ENCODE peak calls at places on chromosome 1, in ten cellular contexts. N is left lung, W is lower lobe of right lung, M is fibroblast of lung, Z is prostate gland, D is kidney, H is uterus, O is cardiac fibroblast, X is mammary epithelial cell, R is colonic mucosa. C is an unnamed sample.

GRCh38 chr1:179002552-179003345 is 22.9 kb upstream of the FAM20B start:
- DNase-seq in N (peak; percentile 82), W (peak; percentile 65), M (peak; percentile 47), Z (peak; percentile 51), D (peak; percentile 86), H (peak; percentile 83), O (peak; percentile 64), X (peak; percentile 27), R (peak; percentile 87), C (peak; percentile 65)

GRCh38 chr1:153426809-153427208 is 10.5 kb downstream of the S100A7A start:
- DNase-seq in N (no peak), W (no peak), M (no peak), Z (no peak), D (no peak), H (no peak), O (no peak), X (no peak), R (no peak), C (no peak)

GRCh38 chr1:161084205-161084988 is 5.0 kb downstream of the NECTIN4 start:
- DNase-seq in N (no peak), W (no peak), M (peak; percentile 59), Z (peak; percentile 61), D (no peak), H (no peak), O (peak; percentile 34), X (no peak), R (no peak), C (peak; percentile 49)

GRCh38 chr1:63829349-63830327 is 55.8 kb downstream of the ROR1 start:
- DNase-seq in N (no peak), W (no peak), M (no peak), Z (peak; percentile 10), D (no peak), H (no peak), O (peak; percentile 66), X (no peak), R (peak; percentile 52), C (peak; percentile 53)

GRCh38 chr1:74343191-74343590 is 108.0 kb downstream of the TNNI3K start:
- DNase-seq in N (peak; percentile 28), W (no peak), M (no peak), Z (no peak), D (peak; percentile 34), H (peak; percentile 17), O (no peak), X (no peak), R (no peak), C (peak; percentile 3)

GRCh38 chr1:184409011-184409410 is 22.2 kb downstream of the C1orf21 start:
- DNase-seq in N (no peak), W (no peak), M (peak; percentile 44), Z (no peak), D (no peak), H (no peak), O (peak; percentile 47), X (no peak), R (no peak), C (no peak)

GRCh38 chr1:84370831-84371394 is 27.4 kb upstream of the DNASE2B start:
- DNase-seq in N (no peak), W (no peak), M (peak; percentile 86), Z (no peak), D (no peak), H (no peak), O (peak; percentile 86), X (peak; percentile 20), R (no peak), C (peak; percentile 86)

GRCh38 chr1:205576805-205577761 is 54.7 kb downstream of the ELK4 start:
- DNase-seq in N (no peak), W (no peak), M (no peak), Z (no peak), D (no peak), H (no peak), O (no peak), X (no peak), R (peak; percentile 29), C (no peak)

GRCh38 chr1:117592155-117592554 is 13.7 kb upstream of the TENT5C start:
- DNase-seq in N (no peak), W (no peak), M (no peak), Z (peak; percentile 82), D (no peak), H (no peak), O (no peak), X (no peak), R (peak; percentile 77), C (no peak)

GRCh38 chr1:75423616-75424015 is 187.3 kb downstream of the SLC44A5 start:
- DNase-seq in N (no peak), W (no peak), M (no peak), Z (no peak), D (no peak), H (no peak), O (no peak), X (no peak), R (no peak), C (no peak)
- TF ChIP-seq CTCF in N (no peak), W (no peak), M (no peak), Z (no peak), D (no peak), H (no peak), O (no peak), X (no peak), R (no peak), C (no peak)

DNA sequence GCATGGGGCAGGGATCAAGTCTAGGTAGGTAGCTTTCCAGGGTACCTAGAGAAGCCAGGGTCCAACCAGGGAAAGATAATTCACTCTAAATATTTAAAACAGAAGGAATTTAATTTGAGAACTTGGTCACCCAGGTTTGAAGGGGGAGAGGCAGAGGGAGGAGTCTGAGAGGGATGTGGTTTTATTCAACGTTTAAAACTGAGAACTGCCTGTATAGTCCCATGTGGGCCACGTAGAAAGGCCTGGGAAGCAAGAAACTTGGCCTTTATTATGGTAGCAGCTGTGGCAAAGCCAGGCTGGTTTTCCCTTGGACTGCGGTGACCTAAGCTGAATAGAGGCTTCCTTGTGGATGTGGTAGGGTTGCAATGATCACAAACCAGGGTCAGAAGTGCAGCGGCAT is 42.0 kb upstream of the DUSP10 start:
- DNase-seq in N (no peak), W (no peak), M (no peak), Z (no peak), D (no peak), H (no peak), O (no peak), X (no peak), R (no peak), C (no peak)
- H3K4me3 ChIP-seq in N (no peak overlapping the region), W (no peak overlapping the region), M (no peak overlapping the region), Z (no peak overlapping the region), D (no peak overlapping the region), H (no peak overlapping the region), O (no peak overlapping the region), X (no peak overlapping the region), R (no peak overlapping the region), C (no peak overlapping the region)

GRCh38 chr1:42923367-42924248 is 35.1 kb downstream of the SLC2A1 start:
- DNase-seq in N (no peak), W (no peak), M (no peak), Z (no peak), D (no peak), H (no peak), O (no peak), X (no peak), R (peak; percentile 23), C (no peak)

GRCh38 chr1:42925132-42925769 is 33.4 kb downstream of the SLC2A1 start:
- DNase-seq in N (no peak), W (no peak), M (no peak), Z (no peak), D (no peak), H (no peak), O (no peak), X (no peak), R (no peak), C (no peak)

GRCh38 chr1:42926235-42926869 is 32.3 kb downstream of the SLC2A1 start:
- DNase-seq in N (no peak), W (no peak), M (no peak), Z (no peak), D (no peak), H (no peak), O (no peak), X (no peak), R (no peak), C (no peak)

GRCh38 chr1:42922687-42923366 is 35.8 kb downstream of the SLC2A1 start:
- DNase-seq in N (no peak), W (no peak), M (peak; percentile 71), Z (peak; percentile 54), D (no peak), H (no peak), O (peak; percentile 73), X (peak; percentile 72), R (peak; percentile 69), C (peak; percentile 56)

GRCh38 chr1:42924249-42925131 is 34.2 kb downstream of the SLC2A1 start:
- DNase-seq in N (peak; percentile 96), W (peak; percentile 94), M (peak; percentile 81), Z (peak; percentile 92), D (peak; percentile 98), H (peak; percentile 93), O (peak; percentile 90), X (peak; percentile 77), R (peak; percentile 97), C (peak; percentile 85)
- TF ChIP-seq CTCF in N (no peak), W (peak; percentile 25), M (no peak), Z (no peak), D (no peak), H (peak; percentile 34), O (no peak), X (peak; percentile 30), R (no peak), C (peak; percentile 17)

GRCh38 chr1:16172964-16173446 is 17.1 kb upstream of the EPHA2 start:
- DNase-seq in N (no peak), W (no peak), M (peak; percentile 86), Z (no peak), D (peak; percentile 69), H (no peak), O (peak; percentile 79), X (no peak), R (peak; percentile 73), C (peak; percentile 87)

GRCh38 chr1:16173447-16174260 is 17.8 kb upstream of the EPHA2 start:
- DNase-seq in N (peak; percentile 92), W (peak; percentile 86), M (peak; percentile 88), Z (peak; percentile 72), D (peak; percentile 95), H (no peak), O (peak; percentile 83), X (peak; percentile 97), R (peak; percentile 88), C (peak; percentile 81)

GRCh38 chr1:16174886-16175598 is 19.2 kb upstream of the EPHA2 start:
- DNase-seq in N (no peak), W (no peak), M (no peak), Z (no peak), D (peak; percentile 67), H (no peak), O (peak; percentile 27), X (no peak), R (no peak), C (no peak)

GRCh38 chr1:16175610-16176553 is 20.0 kb upstream of the EPHA2 start:
- DNase-seq in N (peak; percentile 90), W (peak; percentile 86), M (peak; percentile 92), Z (peak; percentile 82), D (peak; percentile 96), H (peak; percentile 91), O (peak; percentile 89), X (peak; percentile 77), R (peak; percentile 89), C (peak; percentile 95)

DNA sequence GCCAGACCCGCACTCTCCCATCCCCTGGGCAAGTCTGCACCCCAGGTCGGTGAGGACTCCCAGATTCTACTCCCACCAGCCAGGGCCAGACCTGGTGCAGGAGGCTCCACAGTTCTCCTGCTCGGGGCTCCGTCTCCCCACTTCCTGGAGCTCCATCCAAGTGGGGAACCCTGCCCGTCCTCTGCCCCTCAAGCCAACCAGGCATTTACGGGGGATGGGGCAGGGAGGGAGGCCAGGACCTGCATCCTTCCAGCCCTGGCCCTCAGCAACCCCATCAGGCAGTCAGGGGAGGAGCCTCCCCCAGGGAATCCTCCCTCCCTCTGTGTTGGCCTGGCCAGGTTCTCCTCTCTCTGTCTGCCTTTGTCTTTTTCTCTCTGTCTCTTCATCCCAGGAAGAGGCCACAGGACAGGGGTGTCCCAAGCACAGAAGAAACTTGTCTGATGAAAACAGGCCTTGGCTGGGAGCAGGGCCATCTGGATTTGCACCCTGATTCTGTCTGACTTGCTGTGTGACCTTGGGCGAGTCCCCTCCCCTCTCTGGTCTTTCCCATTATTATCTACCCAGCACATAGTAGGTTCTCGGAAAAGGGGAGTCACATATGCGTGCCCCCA is 18.5 kb upstream of the EPHA2 start:
- DNase-seq in N (no peak), W (no peak), M (no peak), Z (no peak), D (peak; percentile 72), H (no peak), O (no peak), X (no peak), R (no peak), C (no peak)
- H3K4me3 ChIP-seq in N (no peak overlapping the region), W (no peak overlapping the region), M (no peak overlapping the region), Z (no peak overlapping the region), D (no peak overlapping the region), H (no peak overlapping the region), O (no peak overlapping the region), X (no peak overlapping the region), R (no peak overlapping the region), C (no peak overlapping the region)

C was measured in fibroblast of villous mesenchyme.